ENCODE peak calls at places on chromosome 10, in seven cellular contexts. I, M, B, C, P, Q and W are unnamed samples.

GRCh38 chr10:28253174-28253783 is 49.6 kb downstream of the MPP7 start:
- DNase-seq in I (no peak), M (no peak), B (no peak), C (no peak), P (no peak), Q (no peak), W (no peak)

GRCh38 chr10:92208736-92209135 is 82.1 kb downstream of the CPEB3 start:
- DNase-seq in I (no peak), M (no peak), B (no peak), C (no peak), P (peak), Q (no peak), W (no peak)

GRCh38 chr10:104638861-104639594 is 2.1 kb upstream of the SORCS3 start:
- DNase-seq in I (no peak), M (peak), B (no peak), C (peak), P (no peak), Q (no peak), W (no peak)

GRCh38 chr10:86876748-86877147 is 80.7 kb downstream of the MMRN2 start:
- DNase-seq in I (no peak), M (no peak), B (no peak), C (peak), P (no peak), Q (no peak), W (no peak)

GRCh38 chr10:107168739-107169138 is 4.2 kb upstream of the SORCS1 start:
- DNase-seq in I (no peak), M (no peak), B (no peak), C (no peak), P (no peak), Q (no peak), W (no peak)

GRCh38 chr10:1539216-1539615 is 198.1 kb downstream of the ADARB2 start:
- DNase-seq in I (no peak), M (peak), B (no peak), C (no peak), P (no peak), Q (no peak), W (no peak)

GRCh38 chr10:113463777-113464176 is 89.1 kb upstream of the HABP2 start:
- DNase-seq in I (no peak), M (no peak), B (no peak), C (no peak), P (no peak), Q (no peak), W (no peak)

GRCh38 chr10:132713421-132714095 is 72.4 kb downstream of the NKX6-2 start:
- DNase-seq in I (peak), M (no peak), B (no peak), C (no peak), P (no peak), Q (no peak), W (no peak)

GRCh38 chr10:17808971-17809841 is at the start of gene MRC1:
- DNase-seq in I (no peak), M (no peak), B (no peak), C (no peak), P (no peak), Q (no peak), W (no peak)